ENCODE peak calls at places on chromosome 2, in seven cellular contexts. G, L, X, E, Q, D and A are unnamed samples.

GRCh38 chr2:108931372-108931771 is 57.6 kb downstream of the EDAR start:
- DNase-seq in G (no peak), L (no peak), X (no peak), E (no peak), Q (no peak), D (no peak), A (no peak)

GRCh38 chr2:119112230-119112629 is 46.3 kb downstream of the C1QL2 start:
- DNase-seq in G (no peak), L (no peak), X (no peak), E (no peak), Q (no peak), D (no peak), A (no peak)

GRCh38 chr2:175152242-175152641 is 15.8 kb downstream of the ATF2 start:
- DNase-seq in G (no peak), L (no peak), X (no peak), E (no peak), Q (no peak), D (no peak), A (no peak)

GRCh38 chr2:189124175-189124574 is 55.4 kb downstream of the COL5A2 start:
- DNase-seq in G (no peak), L (no peak), X (no peak), E (no peak), Q (no peak), D (no peak), A (no peak)

GRCh38 chr2:229725716-229726346 is 11.5 kb upstream of the DNER start:
- DNase-seq in G (peak), L (peak), X (no peak), E (peak), Q (no peak), D (peak), A (no peak)

GRCh38 chr2:19746611-19747309 is 155.0 kb downstream of the TTC32 start:
- DNase-seq in G (peak), L (no peak), X (peak), E (peak), Q (no peak), D (no peak), A (no peak)

GRCh38 chr2:124327293-124327692 is 302.2 kb downstream of the CNTNAP5 start:
- DNase-seq in G (no peak), L (no peak), X (no peak), E (no peak), Q (no peak), D (no peak), A (no peak)

GRCh38 chr2:45452866-45453265 is 158.2 kb downstream of the SRBD1 start:
- DNase-seq in G (no peak), L (peak), X (no peak), E (no peak), Q (no peak), D (no peak), A (peak)

GRCh38 chr2:64873472-64873924 is 115.7 kb upstream of the SLC1A4 start:
- DNase-seq in G (peak), L (no peak), X (peak), E (peak), Q (peak), D (peak), A (peak)

GRCh38 chr2:117500721-117501120 is 313.8 kb upstream of the DDX18 start:
- DNase-seq in G (no peak), L (no peak), X (no peak), E (no peak), Q (no peak), D (no peak), A (no peak)

GRCh38 chr2:217918220-217919024 is 84.4 kb downstream of the TNS1 start:
- DNase-seq in G (no peak), L (no peak), X (no peak), E (no peak), Q (no peak), D (no peak), A (peak)

GRCh38 chr2:26299488-26300092 is 46.4 kb upstream of the SELENOI start:
- DNase-seq in G (no peak), L (no peak), X (no peak), E (no peak), Q (no peak), D (peak), A (no peak)

GRCh38 chr2:74316616-74317295 is 26.5 kb downstream of the SLC4A5 start:
- DNase-seq in G (no peak), L (no peak), X (no peak), E (no peak), Q (no peak), D (no peak), A (no peak)

GRCh38 chr2:174971868-174972781 is 33.1 kb downstream of the CHN1 start:
- DNase-seq in G (peak), L (no peak), X (peak), E (peak), Q (no peak), D (peak), A (no peak)

GRCh38 chr2:101962243-101962809 is 29.4 kb upstream of the IL1R2 start:
- DNase-seq in G (no peak), L (no peak), X (no peak), E (no peak), Q (no peak), D (no peak), A (no peak)

GRCh38 chr2:53863538-53864227 is 3.9 kb upstream of the GPR75 start:
- DNase-seq in G (no peak), L (no peak), X (no peak), E (no peak), Q (no peak), D (no peak), A (no peak)

GRCh38 chr2:99689135-99689742 is 199.4 kb upstream of the REV1 start:
- DNase-seq in G (peak), L (no peak), X (no peak), E (no peak), Q (no peak), D (no peak), A (no peak)

GRCh38 chr2:112312821-112313220 is 37.4 kb downstream of the ZC3H6 start:
- DNase-seq in G (no peak), L (no peak), X (no peak), E (no peak), Q (no peak), D (no peak), A (no peak)

GRCh38 chr2:133480707-133481429 is 87.4 kb downstream of the NCKAP5 start:
- DNase-seq in G (no peak), L (no peak), X (no peak), E (no peak), Q (no peak), D (no peak), A (no peak)

GRCh38 chr2:204395539-204395938 is 149.7 kb upstream of the PARD3B start:
- DNase-seq in G (no peak), L (no peak), X (no peak), E (no peak), Q (no peak), D (no peak), A (no peak)

GRCh38 chr2:11697103-11697871 is 27.3 kb upstream of the NTSR2 start:
- DNase-seq in G (no peak), L (no peak), X (no peak), E (peak), Q (no peak), D (peak), A (peak)

GRCh38 chr2:172864182-172864581 is 128.5 kb downstream of the RAPGEF4 start:
- DNase-seq in G (peak), L (no peak), X (peak), E (peak), Q (peak), D (no peak), A (peak)

GRCh38 chr2:65017335-65017734 is 28.1 kb downstream of the SLC1A4 start:
- DNase-seq in G (no peak), L (no peak), X (no peak), E (no peak), Q (no peak), D (no peak), A (no peak)

GRCh38 chr2:45741451-45741850 is 90.0 kb downstream of the PRKCE start:
- DNase-seq in G (no peak), L (no peak), X (no peak), E (no peak), Q (no peak), D (no peak), A (peak)